ENCODE peak calls at places on chromosome 2, in nine cellular contexts. U, Y, S, B, E, V, O, F and G are unnamed samples.
A peak's percentile ranks its signal among the peaks of the same experiment; 100 is the strongest.

GRCh38 chr2:221423212-221423804 is 148.8 kb downstream of the EPHA4 start:
- DNase-seq in U (no peak), Y (peak; percentile 14), S (no peak), B (no peak), E (no peak), V (no peak), O (no peak), F (no peak), G (no peak)

GRCh38 chr2:110674620-110675555 is 3.0 kb downstream of the BUB1 start:
- DNase-seq in U (no peak), Y (peak; percentile 52), S (no peak), B (peak; percentile 4), E (no peak), V (no peak), O (no peak), F (peak; percentile 32), G (peak; percentile 67)

GRCh38 chr2:150974864-150975263 is 286.8 kb downstream of the RBM43 start:
- DNase-seq in U (no peak), Y (no peak), S (no peak), B (no peak), E (no peak), V (no peak), O (no peak), F (no peak), G (no peak)

GRCh38 chr2:2464095-2464494 is 133.0 kb upstream of the MYT1L start:
- DNase-seq in U (no peak), Y (no peak), S (no peak), B (peak; percentile 47), E (no peak), V (no peak), O (no peak), F (no peak), G (no peak)

GRCh38 chr2:120466704-120467054 is 120.7 kb downstream of the INHBB start:
- DNase-seq in U (no peak), Y (no peak), S (no peak), B (no peak), E (no peak), V (no peak), O (peak; percentile 47), F (peak; percentile 32), G (no peak)

GRCh38 chr2:43372386-43373081 is 146.1 kb upstream of the ZFP36L2 start:
- DNase-seq in U (no peak), Y (no peak), S (no peak), B (no peak), E (no peak), V (no peak), O (no peak), F (no peak), G (no peak)

GRCh38 chr2:37454851-37455762 is 110.7 kb downstream of the QPCT start:
- DNase-seq in U (no peak), Y (peak; percentile 72), S (no peak), B (no peak), E (no peak), V (peak; percentile 13), O (no peak), F (no peak), G (no peak)

GRCh38 chr2:120683081-120683480 is 52.6 kb upstream of the GLI2 start:
- DNase-seq in U (no peak), Y (no peak), S (no peak), B (no peak), E (no peak), V (no peak), O (peak; percentile 42), F (no peak), G (no peak)

GRCh38 chr2:212863185-212863588 is 288.2 kb downstream of the IKZF2 start:
- DNase-seq in U (peak; percentile 19), Y (peak; percentile 59), S (no peak), B (no peak), E (no peak), V (peak; percentile 6), O (no peak), F (no peak), G (peak; percentile 17)